ENCODE peak calls at places on chromosomes 13 and 19, in four cellular contexts. One of them, this sample, is unnamed.

GRCh38 chr13:67619987-67620386 is 389.9 kb upstream of the PCDH9 start:
- DNase-seq in K562: no peak
- DNase-seq in GM12891: no peak
- DNase-seq in GM12878: no peak
- DNase-seq in this sample: no peak

GRCh38 chr13:76939215-76939614 is 9.1 kb upstream of the ACOD1 start:
- DNase-seq in K562: no peak
- DNase-seq in GM12891: no peak
- DNase-seq in GM12878: no peak
- DNase-seq in this sample: no peak

GRCh38 chr19:55340784-55341147 is 1.1 kb downstream of the KMT5C start:
- DNase-seq in K562: peak; percentile 37
- DNase-seq in GM12891: no peak
- DNase-seq in GM12878: no peak
- DNase-seq in this sample: no peak

GRCh38 chr13:26529441-26529840 is 28.0 kb upstream of the WASF3 start:
- DNase-seq in K562: peak; percentile 18
- DNase-seq in GM12891: no peak
- DNase-seq in GM12878: no peak
- DNase-seq in this sample: peak; percentile 14

GRCh38 chr19:55493052-55493649 is 4.9 kb downstream of the SSC5D start:
- DNase-seq in K562: no peak
- DNase-seq in GM12891: no peak
- DNase-seq in GM12878: no peak
- DNase-seq in this sample: no peak

GRCh38 chr19:2719910-2720776 is 1.0 kb downstream of the DIRAS1 start:
- DNase-seq in K562: no peak
- DNase-seq in GM12891: no peak
- DNase-seq in GM12878: no peak
- DNase-seq in this sample: no peak

GRCh38 chr13:108214511-108215383 is 589 bp downstream of the LIG4 start:
- DNase-seq in K562: no peak
- DNase-seq in GM12891: peak; percentile 20
- DNase-seq in GM12878: no peak
- DNase-seq in this sample: no peak

GRCh38 chr13:105920375-105920774 is 615.1 kb downstream of the EFNB2 start:
- DNase-seq in K562: no peak
- DNase-seq in GM12891: no peak
- DNase-seq in GM12878: no peak
- DNase-seq in this sample: no peak

GRCh38 chr19:58519087-58519354 is 589 bp downstream of the ZBTB45 start:
- DNase-seq in K562: peak; percentile 81
- DNase-seq in GM12891: no peak
- DNase-seq in GM12878: no peak
- DNase-seq in this sample: peak; percentile 76

GRCh38 chr19:30228726-30229523 is 143.3 kb upstream of the ZNF536 start:
- DNase-seq in K562: no peak
- DNase-seq in GM12891: no peak
- DNase-seq in GM12878: no peak
- DNase-seq in this sample: no peak

GRCh38 chr13:112905990-112906641 is 62.9 kb upstream of the MCF2L start:
- DNase-seq in K562: no peak
- DNase-seq in GM12891: no peak
- DNase-seq in GM12878: no peak
- DNase-seq in this sample: no peak

GRCh38 chr19:11020982-11021759 is 60.3 kb downstream of the SMARCA4 start:
- DNase-seq in K562: no peak
- DNase-seq in GM12891: no peak
- DNase-seq in GM12878: no peak
- DNase-seq in this sample: no peak

GRCh38 chr13:101150998-101151397 is 265.3 kb downstream of the NALCN start:
- DNase-seq in K562: no peak
- DNase-seq in GM12891: no peak
- DNase-seq in GM12878: no peak
- DNase-seq in this sample: no peak

GRCh38 chr19:40549007-40549708 is 27.5 kb upstream of the SHKBP1 start:
- DNase-seq in K562: peak; percentile 84
- DNase-seq in GM12891: peak; percentile 79
- DNase-seq in GM12878: no peak
- DNase-seq in this sample: peak; percentile 50

GRCh38 chr13:46896346-46897138 is at the start of gene HTR2A:
- DNase-seq in K562: no peak
- DNase-seq in GM12891: no peak
- DNase-seq in GM12878: no peak
- DNase-seq in this sample: peak; percentile 27

DNA sequence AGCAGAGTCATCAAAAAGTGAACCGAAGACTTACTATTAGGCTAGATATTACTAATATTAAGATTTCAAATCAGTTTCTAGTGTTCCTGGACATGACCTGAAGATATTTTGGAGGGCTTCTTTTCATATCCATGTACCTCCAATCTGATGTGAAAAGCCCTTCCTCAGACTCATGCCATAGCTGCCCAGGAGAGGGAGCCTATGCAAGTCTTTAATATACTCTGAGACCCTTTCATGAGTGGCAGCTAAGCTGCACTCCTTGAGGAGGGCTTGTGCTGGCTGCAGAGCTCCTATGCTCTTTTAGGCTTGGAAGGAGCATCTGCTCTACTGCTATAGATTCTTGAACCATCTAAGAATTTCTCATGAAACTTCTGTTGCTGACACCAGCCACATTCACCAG is 715.3 kb downstream of the OLFM4 start:
- DNase-seq in K562: no peak
- DNase-seq in GM12891: no peak
- DNase-seq in GM12878: no peak
- DNase-seq in this sample: no peak
- TF ChIP-seq SPI1 in K562: no peak
- TF ChIP-seq SPI1 in GM12891: no peak
- TF ChIP-seq SPI1 in GM12878: no peak
- TF ChIP-seq SPI1 in this sample: no peak

GRCh38 chr19:6589711-6590457 is 1.1 kb downstream of the CD70 start:
- DNase-seq in K562: no peak
- DNase-seq in GM12891: no peak
- DNase-seq in GM12878: no peak
- DNase-seq in this sample: no peak
- TF ChIP-seq SPI1 in K562: no peak
- TF ChIP-seq SPI1 in GM12891: no peak
- TF ChIP-seq SPI1 in GM12878: no peak
- TF ChIP-seq SPI1 in this sample: no peak

DNA sequence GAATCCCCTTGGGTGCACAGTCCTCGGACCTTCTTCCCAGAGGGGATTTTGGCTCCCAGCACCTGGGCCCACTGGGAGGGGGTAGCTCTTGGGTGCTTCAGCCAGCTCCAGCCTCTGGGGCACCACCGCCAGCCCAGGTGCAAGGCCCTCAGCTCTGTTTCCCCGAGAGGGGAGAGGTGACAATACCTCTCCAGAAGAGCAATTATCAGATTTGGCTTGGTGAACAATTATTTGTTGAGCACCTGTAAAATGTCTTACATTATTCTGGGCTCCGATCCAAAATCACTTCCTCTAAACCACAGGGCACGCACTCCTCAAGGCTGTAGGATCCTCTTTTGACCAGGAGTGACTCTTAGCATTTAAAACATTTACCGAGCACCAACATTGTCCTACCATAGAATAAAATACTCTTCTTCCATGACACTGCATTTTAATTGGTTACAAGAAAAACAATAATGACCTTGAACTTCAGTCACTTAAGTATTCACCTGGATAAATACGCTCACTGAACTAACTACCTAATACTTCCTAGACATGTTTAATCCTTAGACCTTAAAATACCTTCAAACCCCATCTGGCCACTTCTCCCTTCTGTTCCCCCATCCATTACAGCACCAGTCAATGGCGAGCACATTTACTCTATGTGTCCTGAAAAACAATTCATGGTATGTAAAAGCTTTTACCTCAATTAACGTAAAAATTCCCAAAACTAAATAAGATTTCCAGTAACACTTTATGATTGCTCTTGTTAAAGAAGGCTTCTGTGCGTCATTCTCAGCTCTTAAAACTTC is 54.8 kb downstream of the ABCC4 start:
- DNase-seq in K562: no peak
- DNase-seq in GM12891: no peak
- DNase-seq in GM12878: no peak
- DNase-seq in this sample: no peak
- TF ChIP-seq SPI1 in K562: no peak
- TF ChIP-seq SPI1 in GM12891: no peak
- TF ChIP-seq SPI1 in GM12878: no peak
- TF ChIP-seq SPI1 in this sample: peak; percentile 47

GRCh38 chr13:109704771-109705628 is 81.4 kb downstream of the IRS2 start:
- DNase-seq in K562: no peak
- DNase-seq in GM12891: no peak
- DNase-seq in GM12878: no peak
- DNase-seq in this sample: peak; percentile 95
- TF ChIP-seq SPI1 in K562: no peak
- TF ChIP-seq SPI1 in GM12891: no peak
- TF ChIP-seq SPI1 in GM12878: no peak
- TF ChIP-seq SPI1 in this sample: no peak